ENCODE peak calls at places on chromosomes 12 and 14, in nine cellular contexts. D, R, S, M, Y, H, F, N and C are unnamed samples.

GRCh38 chr14:99522457-99522891 is 41.3 kb downstream of the CCNK start:
- DNase-seq in Y (no peak), N (peak; percentile 56), H (peak; percentile 24), S (peak; percentile 60), R (peak; percentile 81), M (peak; percentile 44), F (peak; percentile 78), D (no peak), C (no peak)

GRCh38 chr14:91493169-91493568 is 16.9 kb downstream of the PPP4R3A start:
- DNase-seq in Y (no peak), H (no peak), N (no peak), F (peak; percentile 35), D (no peak), M (no peak), R (no peak), S (no peak), C (no peak)

GRCh38 chr14:100849432-100849831 is 23.5 kb downstream of the MEG3 start:
- DNase-seq in H (no peak), R (no peak), S (peak; percentile 52), D (no peak), N (no peak), M (no peak), Y (no peak), F (peak; percentile 36), C (no peak)

GRCh38 chr12:11592484-11592883 is 57.0 kb upstream of the ETV6 start:
- DNase-seq in S (no peak), M (no peak), H (no peak), F (no peak), N (no peak), Y (no peak), R (no peak), D (no peak), C (no peak)

GRCh38 chr12:59570134-59570533 is 25.7 kb upstream of the SLC16A7 start:
- DNase-seq in F (peak; percentile 30), M (no peak), S (peak; percentile 8), R (peak; percentile 20), H (no peak), N (no peak), D (no peak), Y (no peak), C (no peak)

GRCh38 chr12:10940389-10940788 is 1.3 kb upstream of the TAS2R14 start:
- DNase-seq in M (no peak), N (no peak), D (no peak), S (peak; percentile 91), F (peak; percentile 87), H (no peak), Y (no peak), R (no peak), C (no peak)

GRCh38 chr12:46717848-46718247 is 107.9 kb downstream of the SLC38A4 start:
- DNase-seq in Y (no peak), N (no peak), H (no peak), M (no peak), R (no peak), D (no peak), S (no peak), F (no peak), C (no peak)

GRCh38 chr14:54577977-54578376 is 11.0 kb downstream of the SAMD4A start:
- DNase-seq in F (peak; percentile 78), M (no peak), S (peak; percentile 41), H (no peak), N (no peak), D (no peak), Y (no peak), R (peak; percentile 42), C (no peak)

GRCh38 chr12:33248364-33248763 is 191.3 kb downstream of the SYT10 start:
- DNase-seq in R (no peak), Y (no peak), F (no peak), N (no peak), D (no peak), H (no peak), M (no peak), S (no peak), C (no peak)

GRCh38 chr14:99876406-99876805 is 83.2 kb downstream of the EML1 start:
- DNase-seq in Y (no peak), S (no peak), N (no peak), D (no peak), M (no peak), R (no peak), F (no peak), H (no peak), C (no peak)

GRCh38 chr12:106211973-106212372 is 35.8 kb downstream of the CKAP4 start:
- DNase-seq in M (no peak), H (peak; percentile 26), N (no peak), D (no peak), R (no peak), S (no peak), Y (no peak), F (no peak), C (no peak)

GRCh38 chr12:3490848-3491382 is at the start of gene PRMT8:
- DNase-seq in N (peak; percentile 86), D (no peak), H (no peak), S (no peak), M (no peak), R (peak; percentile 26), Y (no peak), F (no peak), C (no peak)

GRCh38 chr12:3487027-3487426 is 4.0 kb upstream of the PRMT8 start:
- DNase-seq in Y (no peak), M (no peak), N (no peak), R (no peak), F (no peak), S (no peak), H (no peak), D (no peak), C (no peak)

GRCh38 chr12:3492868-3493224 is 1.8 kb downstream of the PRMT8 start:
- DNase-seq in R (no peak), H (no peak), N (no peak), F (no peak), Y (no peak), M (no peak), D (no peak), S (no peak), C (no peak)

GRCh38 chr12:3491938-3492867 is 1.2 kb downstream of the PRMT8 start:
- DNase-seq in N (peak; percentile 95), S (peak; percentile 26), R (peak; percentile 91), F (peak; percentile 32), M (peak; percentile 59), D (peak; percentile 55), Y (no peak), H (peak; percentile 18), C (no peak)

GRCh38 chr12:3489057-3489456 is 1.9 kb upstream of the PRMT8 start:
- DNase-seq in F (no peak), Y (no peak), H (no peak), R (no peak), D (no peak), M (no peak), S (peak; percentile 29), N (no peak), C (no peak)
- H3K4me1 ChIP-seq in F (no peaks in the 10 kb centered on the region), Y (peaks cover 22% of the 10 kb centered on the region), H (no peaks in the 10 kb centered on the region), R (peaks cover 23% of the 10 kb centered on the region), D (peaks cover 31% of the 10 kb centered on the region), M (peaks cover 10% of the 10 kb centered on the region), S (no peaks in the 10 kb centered on the region), N (peaks cover 34% of the 10 kb centered on the region), C (peaks cover 3% of the 10 kb centered on the region)

GRCh38 chr12:114672817-114673168 is 11.2 kb downstream of the TBX3 start:
- DNase-seq in R (peak; percentile 46), D (no peak), F (no peak), H (no peak), S (no peak), N (no peak), Y (no peak), M (no peak), C (no peak)
- H3K4me3 ChIP-seq in R (peak overlapping the region; percentile 27), D (no peak overlapping the region), F (peak overlapping the region; percentile 16), H (no peak overlapping the region), S (peak overlapping the region; percentile 37), N (no peak overlapping the region), Y (peak overlapping the region; percentile 18), M (peak overlapping the region; percentile 50), C (peak overlapping the region; percentile 9)

DNA sequence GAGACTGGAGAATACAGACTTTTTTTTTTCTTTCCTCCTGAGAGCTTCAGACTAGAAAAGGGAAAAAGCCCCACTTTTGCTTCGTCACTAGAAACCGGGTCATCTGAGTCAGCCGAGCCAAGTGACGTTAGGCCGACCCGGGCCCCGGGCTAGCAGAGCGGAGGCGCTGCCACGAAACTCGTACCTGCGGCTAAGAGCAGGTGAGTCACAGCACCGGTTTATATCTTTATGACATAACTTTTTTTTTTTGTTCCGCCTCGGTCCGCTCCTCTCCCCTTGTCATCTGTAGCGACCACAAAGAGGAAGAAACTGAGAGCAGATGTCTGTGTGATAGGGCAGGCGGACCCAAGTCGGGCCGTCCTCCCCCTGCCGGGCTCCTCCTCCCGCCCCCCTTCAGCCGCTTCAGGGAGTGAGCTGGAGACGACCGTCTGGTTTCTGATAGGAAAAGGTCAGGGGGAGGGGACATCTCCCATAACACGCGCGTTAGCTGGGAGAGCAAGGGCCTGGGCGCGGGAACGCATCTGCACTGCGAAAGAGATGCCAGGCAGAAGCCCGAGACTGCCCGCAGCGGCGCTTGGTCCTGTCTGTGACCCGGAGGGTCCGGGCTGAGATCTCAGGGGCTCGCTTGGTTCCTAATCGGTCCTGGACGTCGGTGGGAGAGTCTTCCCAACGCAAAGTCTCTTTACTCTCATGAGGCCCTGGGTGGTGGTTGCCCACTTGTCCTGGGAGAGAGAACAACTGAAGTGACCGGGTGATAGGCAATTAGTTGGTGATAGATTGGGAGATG is 573 bp downstream of the TTC6 start:
- DNase-seq in M (peak; percentile 86), S (no peak), N (peak; percentile 71), Y (peak; percentile 90), D (peak; percentile 63), F (peak; percentile 34), H (no peak), R (peak; percentile 93), C (no peak)
- H3K27ac ChIP-seq in M (peak overlapping the region; percentile 92), S (no peak overlapping the region), N (no peak overlapping the region), Y (peak overlapping the region; percentile 89), D (no peak overlapping the region), F (no peak overlapping the region), H (no peak overlapping the region), R (peak overlapping the region; percentile 95), C (no peak overlapping the region)

DNA sequence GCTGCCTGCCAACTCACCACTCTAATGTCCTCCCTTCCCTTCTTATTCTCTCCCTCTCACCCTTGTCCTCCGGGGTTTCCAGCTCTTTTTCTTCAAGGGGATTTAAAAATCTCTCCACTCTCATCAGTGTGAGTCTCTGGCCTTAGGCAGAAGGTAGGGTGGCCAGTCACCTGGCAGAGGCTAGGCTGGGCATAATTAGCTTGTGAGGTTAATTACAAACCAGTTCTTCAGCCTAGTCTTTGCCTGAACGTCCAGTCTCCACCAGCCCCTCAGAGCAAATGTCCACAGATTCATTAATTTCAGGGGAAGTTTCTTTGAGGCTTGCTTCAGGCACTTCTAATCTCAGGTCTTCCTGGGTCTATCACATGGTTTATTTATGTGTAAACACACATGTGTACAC is 6.7 kb downstream of the KRT7 start:
- DNase-seq in H (no peak), S (no peak), M (no peak), D (no peak), N (no peak), F (no peak), R (no peak), Y (no peak), C (no peak)
- H3K4me1 ChIP-seq in H (peaks cover 40% of the 10 kb centered on the region), S (peaks cover 24% of the 10 kb centered on the region), M (peaks cover 39% of the 10 kb centered on the region), D (peaks cover 65% of the 10 kb centered on the region), N (no peaks in the 10 kb centered on the region), F (peaks cover 17% of the 10 kb centered on the region), R (peaks cover 41% of the 10 kb centered on the region), Y (peaks cover 49% of the 10 kb centered on the region), C (peaks cover 16% of the 10 kb centered on the region)

GRCh38 chr14:93976477-93977057 is at the start of gene ASB2:
- DNase-seq in F (peak; percentile 52), R (no peak), H (no peak), N (no peak), Y (no peak), S (no peak), M (no peak), D (no peak), C (no peak)
- H3K4me3 ChIP-seq in F (no peak within 1 kb of the TSS), R (no peak within 1 kb of the TSS), H (no peak within 1 kb of the TSS), N (no peak within 1 kb of the TSS), Y (no peak within 1 kb of the TSS), S (no peak within 1 kb of the TSS), M (peak within 1 kb of the TSS; percentile 8), D (no peak within 1 kb of the TSS), C (peak within 1 kb of the TSS; percentile 68)

GRCh38 chr12:26271024-26271423 is 75.7 kb downstream of the SSPN start:
- DNase-seq in N (no peak), S (peak; percentile 76), M (no peak), R (no peak), Y (no peak), H (no peak), F (peak; percentile 50), D (no peak), C (no peak)
- H3K27ac ChIP-seq in N (no peak overlapping the region), S (peak overlapping the region; percentile 71), M (no peak overlapping the region), R (peak overlapping the region; percentile 50), Y (no peak overlapping the region), H (no peak overlapping the region), F (no peak overlapping the region), D (peak overlapping the region; percentile 72), C (no peak overlapping the region)